ENCODE peak calls at places on chromosomes 6 and 20, in six cellular contexts. One of them, this sample, is unnamed. For H3K27me3, the result is how much of the 10 kb centered on the place peaks cover.

GRCh38 chr20:21053002-21053762 is 53.0 kb downstream of the LINC00237 start:
- DNase-seq in transverse colon: no peak
- DNase-seq in esophagus muscularis mucosa: peak
- DNase-seq in SK-N-SH: peak
- DNase-seq in stomach: no peak
- DNase-seq in HCT116: no peak
- DNase-seq in this sample: no peak

GRCh38 chr6:81937296-81937937 is 184.9 kb upstream of the TENT5A start:
- DNase-seq in transverse colon: no peak
- DNase-seq in esophagus muscularis mucosa: no peak
- DNase-seq in SK-N-SH: no peak
- DNase-seq in stomach: no peak
- DNase-seq in HCT116: peak
- DNase-seq in this sample: no peak

GRCh38 chr6:11212625-11213024 is 19.8 kb downstream of the NEDD9 start:
- DNase-seq in transverse colon: no peak
- DNase-seq in esophagus muscularis mucosa: no peak
- DNase-seq in SK-N-SH: no peak
- DNase-seq in stomach: no peak
- DNase-seq in HCT116: no peak
- DNase-seq in this sample: no peak

GRCh38 chr6:163565140-163565539 is 150.6 kb downstream of the QKI start:
- DNase-seq in transverse colon: no peak
- DNase-seq in esophagus muscularis mucosa: no peak
- DNase-seq in SK-N-SH: no peak
- DNase-seq in stomach: no peak
- DNase-seq in HCT116: no peak
- DNase-seq in this sample: no peak

GRCh38 chr20:46154796-46155195 is 36.7 kb downstream of the CD40 start:
- DNase-seq in transverse colon: no peak
- DNase-seq in esophagus muscularis mucosa: no peak
- DNase-seq in SK-N-SH: no peak
- DNase-seq in stomach: no peak
- DNase-seq in HCT116: no peak
- DNase-seq in this sample: no peak

GRCh38 chr6:31844507-31844906 is 17.0 kb downstream of the HSPA1B start:
- DNase-seq in transverse colon: no peak
- DNase-seq in esophagus muscularis mucosa: no peak
- DNase-seq in SK-N-SH: no peak
- DNase-seq in stomach: no peak
- DNase-seq in HCT116: no peak
- DNase-seq in this sample: no peak

GRCh38 chr20:11675920-11676617 is 241.6 kb upstream of the BTBD3 start:
- DNase-seq in transverse colon: no peak
- DNase-seq in esophagus muscularis mucosa: no peak
- DNase-seq in SK-N-SH: no peak
- DNase-seq in stomach: no peak
- DNase-seq in HCT116: no peak
- DNase-seq in this sample: no peak

GRCh38 chr6:108797951-108798671 is 50.1 kb upstream of the ARMC2 start:
- DNase-seq in transverse colon: no peak
- DNase-seq in esophagus muscularis mucosa: no peak
- DNase-seq in SK-N-SH: no peak
- DNase-seq in stomach: peak
- DNase-seq in HCT116: no peak
- DNase-seq in this sample: no peak

GRCh38 chr20:12764053-12764452 is 244.7 kb upstream of the SPTLC3 start:
- DNase-seq in transverse colon: no peak
- DNase-seq in esophagus muscularis mucosa: no peak
- DNase-seq in SK-N-SH: no peak
- DNase-seq in stomach: no peak
- DNase-seq in HCT116: no peak
- DNase-seq in this sample: no peak

GRCh38 chr6:136788069-136788902 is 4.0 kb downstream of the MAP3K5 start:
- DNase-seq in transverse colon: no peak
- DNase-seq in esophagus muscularis mucosa: no peak
- DNase-seq in SK-N-SH: no peak
- DNase-seq in stomach: no peak
- DNase-seq in HCT116: no peak
- DNase-seq in this sample: no peak

GRCh38 chr20:60482609-60483008 is 524.4 kb downstream of the CDH26 start:
- DNase-seq in transverse colon: no peak
- DNase-seq in esophagus muscularis mucosa: no peak
- DNase-seq in SK-N-SH: no peak
- DNase-seq in stomach: no peak
- DNase-seq in HCT116: no peak
- DNase-seq in this sample: no peak

GRCh38 chr6:96990462-96990861 is 65.9 kb downstream of the KLHL32 start:
- DNase-seq in transverse colon: no peak
- DNase-seq in esophagus muscularis mucosa: no peak
- DNase-seq in SK-N-SH: no peak
- DNase-seq in stomach: no peak
- DNase-seq in HCT116: no peak
- DNase-seq in this sample: no peak

GRCh38 chr6:26222587-26222986 is 135.4 kb downstream of the HFE start:
- DNase-seq in transverse colon: no peak
- DNase-seq in esophagus muscularis mucosa: no peak
- DNase-seq in SK-N-SH: no peak
- DNase-seq in stomach: no peak
- DNase-seq in HCT116: no peak
- DNase-seq in this sample: no peak

GRCh38 chr6:22042713-22043112 is 254.1 kb downstream of the PRL start:
- DNase-seq in transverse colon: no peak
- DNase-seq in esophagus muscularis mucosa: peak
- DNase-seq in SK-N-SH: no peak
- DNase-seq in stomach: no peak
- DNase-seq in HCT116: no peak
- DNase-seq in this sample: no peak

GRCh38 chr6:133854167-133854632 is 34.7 kb upstream of the TCF21 start:
- DNase-seq in transverse colon: no peak
- DNase-seq in esophagus muscularis mucosa: no peak
- DNase-seq in SK-N-SH: no peak
- DNase-seq in stomach: no peak
- DNase-seq in HCT116: no peak
- DNase-seq in this sample: no peak

GRCh38 chr6:132961122-132961521 is 146.8 kb downstream of the RPS12 start:
- DNase-seq in transverse colon: no peak
- DNase-seq in esophagus muscularis mucosa: no peak
- DNase-seq in SK-N-SH: no peak
- DNase-seq in stomach: no peak
- DNase-seq in HCT116: no peak
- DNase-seq in this sample: peak

GRCh38 chr6:117399924-117400323 is 25.8 kb downstream of the ROS1 start:
- DNase-seq in transverse colon: no peak
- DNase-seq in esophagus muscularis mucosa: no peak
- DNase-seq in SK-N-SH: peak
- DNase-seq in stomach: no peak
- DNase-seq in HCT116: no peak
- DNase-seq in this sample: no peak

GRCh38 chr6:56727097-56727845 is 84.6 kb upstream of the DST start:
- DNase-seq in transverse colon: no peak
- DNase-seq in esophagus muscularis mucosa: no peak
- DNase-seq in SK-N-SH: no peak
- DNase-seq in stomach: no peak
- DNase-seq in HCT116: no peak
- DNase-seq in this sample: no peak

GRCh38 chr6:31727034-31727716 is 1.9 kb downstream of the DDAH2 start:
- DNase-seq in transverse colon: peak
- DNase-seq in esophagus muscularis mucosa: no peak
- DNase-seq in SK-N-SH: no peak
- DNase-seq in stomach: no peak
- DNase-seq in HCT116: no peak
- DNase-seq in this sample: no peak

GRCh38 chr6:135701426-135701825 is 150.1 kb upstream of the PDE7B start:
- DNase-seq in transverse colon: no peak
- DNase-seq in esophagus muscularis mucosa: no peak
- DNase-seq in SK-N-SH: no peak
- DNase-seq in stomach: no peak
- DNase-seq in HCT116: no peak
- DNase-seq in this sample: no peak

DNA sequence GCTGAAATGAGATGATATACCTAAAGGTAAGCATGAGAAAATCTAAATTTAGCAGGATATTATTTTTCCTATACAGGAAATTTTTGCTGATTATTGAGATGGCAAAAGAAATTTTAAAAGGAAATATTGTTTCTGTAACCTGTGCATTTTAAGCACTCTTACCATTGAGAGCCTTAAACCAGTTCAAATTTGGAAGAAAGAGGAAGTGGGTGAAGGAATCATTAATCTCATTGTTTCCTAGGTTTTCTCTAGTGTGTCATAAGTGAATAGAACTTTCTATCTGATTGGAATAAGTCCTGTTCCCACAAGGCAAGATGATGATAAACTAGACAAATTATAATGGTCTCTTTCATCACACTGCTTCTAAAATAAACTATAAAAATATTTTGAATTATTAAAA is 22.4 kb upstream of the FKBP1C start:
- DNase-seq in transverse colon: no peak
- DNase-seq in esophagus muscularis mucosa: no peak
- DNase-seq in SK-N-SH: no peak
- DNase-seq in stomach: no peak
- DNase-seq in HCT116: no peak
- DNase-seq in this sample: no peak
- TF ChIP-seq POLR2AphosphoS5 in transverse colon: no peak
- TF ChIP-seq POLR2AphosphoS5 in esophagus muscularis mucosa: no peak
- TF ChIP-seq POLR2AphosphoS5 in SK-N-SH: no peak
- TF ChIP-seq POLR2AphosphoS5 in stomach: no peak
- TF ChIP-seq POLR2AphosphoS5 in HCT116: no peak
- TF ChIP-seq POLR2AphosphoS5 in this sample: no peak

DNA sequence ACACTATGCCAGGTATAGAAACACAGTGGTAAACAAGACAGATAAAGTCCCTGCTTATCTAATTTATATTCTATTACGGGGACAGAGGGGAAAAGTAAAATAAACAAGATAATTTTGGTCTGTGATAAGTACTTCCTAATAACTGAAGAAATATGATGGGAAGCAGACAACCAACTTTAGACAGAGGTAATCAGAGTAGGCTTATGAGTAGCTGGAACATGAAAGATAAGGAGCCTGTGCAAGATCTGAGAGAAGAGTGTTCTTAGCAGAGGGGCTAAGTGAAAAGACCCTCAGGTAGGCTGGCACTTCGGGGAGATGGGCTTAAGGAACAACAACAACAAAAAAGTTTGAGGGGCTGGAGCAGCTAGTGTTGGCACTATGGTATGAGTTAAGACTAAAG is 4.1 kb downstream of the RNF8 start:
- DNase-seq in transverse colon: no peak
- DNase-seq in esophagus muscularis mucosa: no peak
- DNase-seq in SK-N-SH: no peak
- DNase-seq in stomach: no peak
- DNase-seq in HCT116: no peak
- DNase-seq in this sample: no peak
- H3K4me3 ChIP-seq in transverse colon: no peak
- H3K4me3 ChIP-seq in esophagus muscularis mucosa: no peak
- H3K4me3 ChIP-seq in SK-N-SH: no peak
- H3K4me3 ChIP-seq in stomach: no peak
- H3K4me3 ChIP-seq in HCT116: no peak
- H3K4me3 ChIP-seq in this sample: no peak

GRCh38 chr20:62766716-62767115 is 29.6 kb upstream of the MRGBP start:
- DNase-seq in transverse colon: peak
- DNase-seq in esophagus muscularis mucosa: no peak
- DNase-seq in SK-N-SH: no peak
- DNase-seq in stomach: peak
- DNase-seq in HCT116: no peak
- DNase-seq in this sample: no peak

GRCh38 chr20:62765432-62766070 is 30.7 kb upstream of the MRGBP start:
- DNase-seq in transverse colon: no peak
- DNase-seq in esophagus muscularis mucosa: no peak
- DNase-seq in SK-N-SH: no peak
- DNase-seq in stomach: no peak
- DNase-seq in HCT116: no peak
- DNase-seq in this sample: no peak

GRCh38 chr20:62765021-62765420 is 31.3 kb upstream of the MRGBP start:
- DNase-seq in transverse colon: no peak
- DNase-seq in esophagus muscularis mucosa: no peak
- DNase-seq in SK-N-SH: no peak
- DNase-seq in stomach: no peak
- DNase-seq in HCT116: no peak
- DNase-seq in this sample: no peak

GRCh38 chr20:62764156-62764935 is 31.9 kb upstream of the MRGBP start:
- DNase-seq in transverse colon: no peak
- DNase-seq in esophagus muscularis mucosa: no peak
- DNase-seq in SK-N-SH: no peak
- DNase-seq in stomach: no peak
- DNase-seq in HCT116: no peak
- DNase-seq in this sample: no peak

GRCh38 chr20:62766071-62766450 is 30.2 kb upstream of the MRGBP start:
- DNase-seq in transverse colon: no peak
- DNase-seq in esophagus muscularis mucosa: no peak
- DNase-seq in SK-N-SH: no peak
- DNase-seq in stomach: no peak
- DNase-seq in HCT116: no peak
- DNase-seq in this sample: no peak
- H3K27me3 ChIP-seq in transverse colon: under half
- H3K27me3 ChIP-seq in esophagus muscularis mucosa: half or more
- H3K27me3 ChIP-seq in SK-N-SH: under half
- H3K27me3 ChIP-seq in stomach: under half
- H3K27me3 ChIP-seq in HCT116: under half
- H3K27me3 ChIP-seq in this sample: under half

GRCh38 chr6:34276191-34276590 is 27.4 kb upstream of the SMIM29 start:
- DNase-seq in transverse colon: no peak
- DNase-seq in esophagus muscularis mucosa: no peak
- DNase-seq in SK-N-SH: no peak
- DNase-seq in stomach: no peak
- DNase-seq in HCT116: no peak
- DNase-seq in this sample: no peak

GRCh38 chr6:34275128-34275804 is 26.5 kb upstream of the SMIM29 start:
- DNase-seq in transverse colon: no peak
- DNase-seq in esophagus muscularis mucosa: no peak
- DNase-seq in SK-N-SH: no peak
- DNase-seq in stomach: no peak
- DNase-seq in HCT116: no peak
- DNase-seq in this sample: no peak

GRCh38 chr6:34272022-34272926 is 23.5 kb upstream of the SMIM29 start:
- DNase-seq in transverse colon: no peak
- DNase-seq in esophagus muscularis mucosa: no peak
- DNase-seq in SK-N-SH: peak
- DNase-seq in stomach: no peak
- DNase-seq in HCT116: no peak
- DNase-seq in this sample: no peak

GRCh38 chr6:34274129-34274528 is 25.3 kb upstream of the SMIM29 start:
- DNase-seq in transverse colon: no peak
- DNase-seq in esophagus muscularis mucosa: no peak
- DNase-seq in SK-N-SH: no peak
- DNase-seq in stomach: no peak
- DNase-seq in HCT116: no peak
- DNase-seq in this sample: no peak

DNA sequence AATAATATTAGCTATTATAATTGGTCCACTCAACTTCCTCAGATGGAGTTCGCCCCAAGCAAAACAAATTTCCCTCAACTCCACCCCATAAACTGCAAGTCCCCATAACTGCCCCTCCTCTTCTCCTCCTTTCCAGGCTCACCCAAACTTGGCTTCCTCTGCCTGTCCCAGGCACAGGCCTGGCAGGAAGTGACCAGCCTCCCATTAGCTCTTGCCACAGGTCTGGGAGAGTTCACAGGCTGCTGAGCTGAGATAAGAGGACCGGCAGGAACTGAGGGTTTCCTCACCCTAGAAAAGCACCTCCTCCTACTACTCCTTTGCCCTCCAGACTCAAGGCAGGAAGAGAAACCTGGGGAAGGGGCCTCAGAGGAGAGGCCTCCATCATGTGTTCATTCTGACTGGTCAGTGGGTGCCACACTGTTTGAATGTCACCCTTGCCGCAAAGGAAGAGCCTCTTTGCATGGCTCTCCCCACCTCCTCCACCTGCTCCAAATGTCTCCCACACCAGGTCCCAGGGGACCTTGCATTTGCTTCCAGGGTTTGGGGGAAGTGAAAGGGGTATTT is 24.5 kb upstream of the SMIM29 start:
- DNase-seq in transverse colon: no peak
- DNase-seq in esophagus muscularis mucosa: no peak
- DNase-seq in SK-N-SH: peak
- DNase-seq in stomach: peak
- DNase-seq in HCT116: no peak
- DNase-seq in this sample: no peak
- TF ChIP-seq POLR2AphosphoS5 in transverse colon: no peak
- TF ChIP-seq POLR2AphosphoS5 in esophagus muscularis mucosa: peak
- TF ChIP-seq POLR2AphosphoS5 in SK-N-SH: no peak
- TF ChIP-seq POLR2AphosphoS5 in stomach: peak
- TF ChIP-seq POLR2AphosphoS5 in HCT116: no peak
- TF ChIP-seq POLR2AphosphoS5 in this sample: no peak

This sample was measured in Panc1.